ENCODE peak calls at places on chromosomes 13 and 19, in eight cellular contexts. W is stimulated activated CD4-positive, alpha-beta T cell treated with anti-CD3 and anti-CD28 coated beads, Interleukin-12 subunit alpha, Interleukin-12 subunit beta, amount 100 ng/mL, for 4 hours; D is HCT116; S is stimulated activated CD8-positive, alpha-beta memory T cell treated with anti-CD3 and anti-CD28 coated beads, Interleukin-4, amount 100 ng/mL, for 4 hours; A is fibroblast of the conjunctiva; J is NCI-H526; X is activated naive CD4-positive, alpha-beta T cell treated with anti-CD3 and anti-CD28 coated beads, Interleukin-2, amount 50 U/mL, for 16 hours; C is AG10803. U is an unnamed sample.

GRCh38 chr19:32373614-32374295 is 28.3 kb downstream of the ZNF507 start:
- DNase-seq in S (no peak), X (no peak), A (peak), D (peak), C (peak), W (no peak), J (peak), U (no peak)

GRCh38 chr19:18049390-18049789 is 37.3 kb downstream of the IL12RB1 start:
- DNase-seq in S (no peak), A (no peak), C (peak), X (no peak), D (no peak), J (no peak), W (no peak), U (no peak)

GRCh38 chr19:6402834-6403608 is 10.1 kb upstream of the GTF2F1 start:
- DNase-seq in C (peak), D (no peak), W (no peak), S (no peak), A (peak), J (no peak), X (no peak), U (no peak)

GRCh38 chr19:3981736-3982681 is 3.3 kb downstream of the EEF2 start:
- DNase-seq in X (no peak), J (no peak), W (no peak), A (no peak), D (no peak), S (no peak), C (no peak), U (no peak)

GRCh38 chr13:95677564-95678386 is 836 bp downstream of the DNAJC3 start:
- DNase-seq in A (no peak), C (peak), S (no peak), W (no peak), J (no peak), D (no peak), X (no peak), U (no peak)

GRCh38 chr13:30112602-30113435 is 194.5 kb downstream of the KATNAL1 start:
- DNase-seq in C (peak), A (peak), X (peak), J (peak), S (peak), D (peak), W (peak), U (peak)

GRCh38 chr13:37495046-37495445 is 103.5 kb downstream of the POSTN start:
- DNase-seq in X (no peak), A (no peak), J (no peak), S (no peak), C (peak), D (no peak), W (no peak), U (no peak)

GRCh38 chr19:8446055-8446709 is 1.4 kb downstream of the HNRNPM start:
- DNase-seq in C (no peak), S (no peak), A (no peak), D (no peak), W (no peak), X (no peak), J (no peak), U (no peak)

GRCh38 chr13:24627090-24627714 is 53.0 kb upstream of the ATP12A start:
- DNase-seq in D (peak), C (peak), W (no peak), S (no peak), X (no peak), A (no peak), J (peak), U (peak)

GRCh38 chr13:28409648-28410047 is 85.3 kb downstream of the FLT1 start:
- DNase-seq in W (no peak), D (no peak), A (no peak), S (no peak), C (peak), X (no peak), J (no peak), U (no peak)

GRCh38 chr19:30066781-30067759 is 125.0 kb downstream of the URI1 start:
- DNase-seq in D (no peak), W (no peak), A (no peak), J (no peak), S (no peak), X (no peak), C (no peak), U (no peak)

GRCh38 chr19:15829277-15829770 is 13.9 kb upstream of the OR10H1 start:
- DNase-seq in D (no peak), W (no peak), A (no peak), C (no peak), J (no peak), X (no peak), S (no peak), U (no peak)

GRCh38 chr13:95641961-95642621 is 2.4 kb downstream of the DZIP1 start:
- DNase-seq in A (no peak), S (no peak), X (no peak), W (no peak), C (peak), J (no peak), D (no peak), U (peak)

GRCh38 chr19:5595129-5595528 is 27.4 kb upstream of the TINCR start:
- DNase-seq in S (no peak), C (no peak), D (no peak), J (no peak), X (no peak), A (no peak), W (no peak), U (no peak)

GRCh38 chr13:44306401-44307192 is 67.0 kb upstream of the SERP2 start:
- DNase-seq in A (peak), D (peak), W (no peak), C (peak), S (no peak), J (peak), X (no peak), U (peak)

GRCh38 chr13:75339635-75340374 is 142.2 kb downstream of the TBC1D4 start:
- DNase-seq in C (no peak), D (no peak), A (no peak), W (no peak), J (no peak), X (no peak), S (no peak), U (no peak)

GRCh38 chr19:33771308-33772101 is 25.2 kb upstream of the KCTD15 start:
- DNase-seq in X (peak), D (no peak), S (peak), C (peak), A (no peak), W (peak), J (peak), U (peak)

U was measured in endothelial cell.